ENCODE peak calls at places on chromosomes 6 and 20, in six cellular contexts. N, L, S, Y, D and F are unnamed samples. For H3K27me3 and H3K36me3, the result is how much of the 10 kb centered on the place peaks cover.

GRCh38 chr6:90820436-90820835 is 233.6 kb upstream of the MAP3K7 start:
- DNase-seq in N (no peak), L (no peak), S (no peak), Y (no peak), D (no peak), F (no peak)

GRCh38 chr6:12115001-12115400 is 102.9 kb downstream of the HIVEP1 start:
- DNase-seq in N (no peak), L (no peak), S (no peak), Y (no peak), D (no peak), F (no peak)

GRCh38 chr6:40877362-40877761 is 161.7 kb downstream of the UNC5CL start:
- DNase-seq in N (no peak), L (no peak), S (no peak), Y (no peak), D (no peak), F (no peak)

GRCh38 chr6:46042355-46042999 is 26.8 kb upstream of the CLIC5 start:
- DNase-seq in N (peak), L (no peak), S (no peak), Y (no peak), D (no peak), F (peak)

GRCh38 chr6:24720131-24720603 is 1.2 kb upstream of the C6orf62 start:
- DNase-seq in N (peak), L (peak), S (peak), Y (peak), D (peak), F (peak)

GRCh38 chr6:119627908-119628669 is 278.5 kb upstream of the MAN1A1 start:
- DNase-seq in N (peak), L (no peak), S (no peak), Y (no peak), D (no peak), F (peak)

GRCh38 chr6:121851056-121851455 is 415.6 kb downstream of the GJA1 start:
- DNase-seq in N (no peak), L (no peak), S (no peak), Y (no peak), D (no peak), F (peak)

GRCh38 chr20:10306440-10307358 is 88.1 kb downstream of the SNAP25 start:
- DNase-seq in N (no peak), L (no peak), S (no peak), Y (peak), D (no peak), F (no peak)

GRCh38 chr6:20154778-20155177 is 57.5 kb downstream of the MBOAT1 start:
- DNase-seq in N (no peak), L (no peak), S (no peak), Y (no peak), D (no peak), F (no peak)

GRCh38 chr6:168149015-168149414 is 70.0 kb upstream of the FRMD1 start:
- DNase-seq in N (no peak), L (no peak), S (no peak), Y (no peak), D (no peak), F (peak)

GRCh38 chr20:4151991-4152695 is 136.8 kb upstream of the RNF24 start:
- DNase-seq in N (no peak), L (no peak), S (no peak), Y (no peak), D (peak), F (no peak)

GRCh38 chr6:145497006-145497405 is 238.3 kb downstream of the EPM2A start:
- DNase-seq in N (no peak), L (no peak), S (no peak), Y (no peak), D (no peak), F (no peak)

GRCh38 chr6:31083742-31084354 is 28.5 kb downstream of the C6orf15 start:
- DNase-seq in N (peak), L (peak), S (no peak), Y (no peak), D (no peak), F (peak)

GRCh38 chr6:63864934-63865333 is 229.3 kb downstream of the PHF3 start:
- DNase-seq in N (no peak), L (no peak), S (no peak), Y (no peak), D (no peak), F (no peak)

GRCh38 chr6:36247691-36248090 is 22.2 kb upstream of the PNPLA1 start:
- DNase-seq in N (no peak), L (no peak), S (no peak), Y (no peak), D (no peak), F (no peak)

GRCh38 chr20:8756410-8756809 is 312.5 kb upstream of the PLCB4 start:
- DNase-seq in N (peak), L (no peak), S (no peak), Y (no peak), D (no peak), F (no peak)

GRCh38 chr6:125940691-125941090 is 15.9 kb upstream of the HINT3 start:
- DNase-seq in N (no peak), L (no peak), S (no peak), Y (no peak), D (no peak), F (no peak)

GRCh38 chr20:46077642-46078305 is 12.0 kb downstream of the NCOA5 start:
- DNase-seq in N (no peak), L (no peak), S (no peak), Y (no peak), D (no peak), F (no peak)

GRCh38 chr6:43274916-43275597 is 23.0 kb upstream of the SLC22A7 start:
- DNase-seq in N (no peak), L (peak), S (no peak), Y (peak), D (no peak), F (peak)

GRCh38 chr6:147643341-147644200 is 135.1 kb downstream of the SAMD5 start:
- DNase-seq in N (no peak), L (no peak), S (no peak), Y (no peak), D (no peak), F (no peak)

DNA sequence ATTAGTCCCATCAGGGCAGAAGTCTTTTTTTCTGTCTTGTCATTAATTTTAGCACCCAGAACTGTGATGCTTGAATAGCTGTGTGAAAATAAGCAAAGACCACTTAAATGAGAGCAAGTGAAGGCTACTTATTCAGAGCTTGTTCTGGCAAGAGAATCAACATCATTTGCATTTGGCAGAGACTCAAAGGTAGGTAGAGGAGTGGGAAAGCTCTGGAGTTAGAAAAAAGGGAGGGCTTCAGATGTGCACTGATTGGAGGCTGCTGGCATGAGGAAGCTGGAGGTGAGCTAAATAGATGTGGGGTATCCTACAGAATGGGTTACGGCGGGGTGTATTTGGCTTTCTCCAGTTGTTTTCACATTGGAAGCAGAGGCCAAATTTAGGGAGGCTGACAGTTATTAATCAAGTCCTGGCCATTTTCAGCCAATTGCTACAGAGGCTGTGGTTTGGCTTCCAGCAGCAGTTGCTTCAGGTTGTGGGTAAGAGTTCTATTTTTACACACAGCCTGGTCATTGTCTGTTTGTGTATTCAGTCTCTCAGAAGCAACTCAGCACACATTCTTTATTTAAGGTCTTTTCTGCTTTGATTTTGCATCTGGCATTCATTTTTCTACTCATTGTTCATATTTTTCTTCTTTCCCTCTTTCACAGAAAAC is 254.4 kb downstream of the BTBD3 start:
- DNase-seq in N (no peak), L (no peak), S (no peak), Y (no peak), D (no peak), F (no peak)
- H3K4me3 ChIP-seq in N (no peak), L (no peak), S (no peak), Y (no peak), D (no peak), F (no peak)

GRCh38 chr6:117270121-117270959 is 5.0 kb downstream of the VGLL2 start:
- DNase-seq in N (no peak), L (no peak), S (no peak), Y (no peak), D (peak), F (peak)
- H3K27me3 ChIP-seq in N (half or more), L (half or more), S (under half), Y (under half), D (half or more), F (half or more)

DNA sequence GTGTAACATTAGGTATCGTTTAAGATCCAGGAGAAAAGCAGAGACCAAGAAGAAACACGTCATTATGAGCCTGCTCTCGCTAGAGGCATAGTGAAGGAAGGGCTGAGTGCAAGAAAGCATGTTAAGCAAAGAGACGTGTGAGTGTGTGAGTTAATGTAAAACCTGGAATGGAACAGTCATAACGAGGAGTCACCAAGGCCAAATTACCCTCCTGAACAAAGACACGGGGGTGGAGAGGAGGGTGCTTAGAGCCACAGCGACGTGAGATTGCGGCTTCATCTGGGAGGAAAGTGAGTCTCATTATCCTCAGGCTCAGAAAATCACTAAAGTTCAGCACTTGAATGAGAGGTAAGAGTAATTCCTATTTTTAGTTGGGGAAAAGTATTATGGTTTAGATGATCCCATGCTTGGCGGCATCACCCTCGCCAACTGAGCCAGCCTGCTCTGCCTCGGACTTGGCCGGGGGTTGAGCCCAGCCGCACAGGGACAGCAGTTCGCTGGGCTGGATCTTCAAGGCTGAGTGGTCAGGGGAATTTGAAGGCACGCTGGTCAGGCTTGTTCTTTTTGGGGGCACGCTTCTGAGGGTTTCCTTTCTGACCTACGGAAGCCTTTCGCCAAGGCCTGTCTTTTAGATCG is 136.6 kb downstream of the DTNBP1 start:
- DNase-seq in N (no peak), L (no peak), S (no peak), Y (no peak), D (no peak), F (peak)
- H3K36me3 ChIP-seq in N (under half), L (half or more), S (under half), Y (under half), D (half or more), F (under half)

GRCh38 chr6:56484669-56485068 is 158.0 kb downstream of the DST start:
- DNase-seq in N (no peak), L (no peak), S (no peak), Y (no peak), D (no peak), F (no peak)

GRCh38 chr6:56481957-56482356 is 160.7 kb downstream of the DST start:
- DNase-seq in N (no peak), L (no peak), S (no peak), Y (no peak), D (no peak), F (no peak)

GRCh38 chr6:56486681-56487080 is 156.0 kb downstream of the DST start:
- DNase-seq in N (no peak), L (no peak), S (no peak), Y (no peak), D (no peak), F (no peak)

GRCh38 chr6:56482525-56482924 is 160.2 kb downstream of the DST start:
- DNase-seq in N (peak), L (peak), S (no peak), Y (no peak), D (no peak), F (no peak)

DNA sequence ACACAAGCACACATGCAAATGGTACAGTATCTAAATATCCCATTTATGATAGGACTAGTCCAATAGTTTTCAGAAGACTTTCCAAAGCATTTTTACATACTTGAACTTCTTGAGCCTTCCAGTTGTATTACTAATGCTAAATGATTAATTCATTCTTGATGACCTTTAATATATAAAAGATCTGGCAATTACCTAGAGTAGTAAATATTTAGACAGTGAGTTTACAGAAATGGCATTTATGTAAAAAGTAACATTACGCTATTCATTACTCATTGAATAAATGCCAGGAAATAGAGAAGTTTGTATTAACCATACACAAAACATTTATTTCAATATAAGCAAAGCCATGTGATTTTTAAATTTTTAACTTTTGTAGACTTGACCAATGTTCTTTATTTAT is 158.8 kb downstream of the DST start:
- DNase-seq in N (no peak), L (no peak), S (no peak), Y (no peak), D (no peak), F (no peak)
- H3K4me3 ChIP-seq in N (no peak), L (no peak), S (no peak), Y (no peak), D (no peak), F (no peak)

GRCh38 chr20:63342561-63343459 is 18.3 kb downstream of the CHRNA4 start:
- DNase-seq in N (no peak), L (no peak), S (no peak), Y (no peak), D (peak), F (peak)
- H3K27me3 ChIP-seq in N (under half), L (under half), S (under half), Y (under half), D (under half), F (under half)

GRCh38 chr6:111713196-111713705 is 107.6 kb upstream of the TRAF3IP2 start:
- DNase-seq in N (no peak), L (no peak), S (no peak), Y (no peak), D (no peak), F (no peak)

GRCh38 chr6:111711476-111711875 is 105.8 kb upstream of the TRAF3IP2 start:
- DNase-seq in N (no peak), L (peak), S (no peak), Y (no peak), D (no peak), F (peak)

GRCh38 chr6:111711989-111712388 is 106.3 kb upstream of the TRAF3IP2 start:
- DNase-seq in N (no peak), L (no peak), S (no peak), Y (no peak), D (no peak), F (no peak)

GRCh38 chr6:111713811-111714210 is 108.1 kb upstream of the TRAF3IP2 start:
- DNase-seq in N (no peak), L (no peak), S (no peak), Y (no peak), D (no peak), F (no peak)

DNA sequence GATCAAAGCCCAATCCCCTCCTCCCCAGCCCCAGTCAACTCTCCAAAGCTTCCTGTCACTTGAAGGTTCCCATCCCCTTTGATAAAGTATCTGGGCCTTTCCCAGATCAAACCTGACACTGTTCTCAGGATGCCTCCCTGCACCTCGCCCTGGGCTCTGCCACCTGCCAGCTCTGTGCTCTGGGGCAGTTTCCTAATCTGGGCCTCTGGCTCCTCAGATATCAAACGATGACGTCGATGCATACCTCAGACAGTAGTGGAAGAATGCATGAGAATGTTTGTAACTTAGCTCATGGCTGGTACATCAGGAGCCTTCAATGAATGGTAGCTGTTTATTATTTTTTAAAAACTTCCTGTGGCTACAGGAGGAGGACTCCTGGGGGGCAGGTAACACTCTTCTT is 106.7 kb upstream of the TRAF3IP2 start:
- DNase-seq in N (peak), L (peak), S (no peak), Y (no peak), D (no peak), F (no peak)
- H3K36me3 ChIP-seq in N (under half), L (under half), S (under half), Y (under half), D (half or more), F (under half)

GRCh38 chr6:37821449-37821848 is 1.9 kb downstream of the ZFAND3 start:
- DNase-seq in N (no peak), L (no peak), S (no peak), Y (no peak), D (no peak), F (no peak)
- H3K4me3 ChIP-seq in N (no peak), L (peak), S (no peak), Y (peak), D (no peak), F (no peak)

GRCh38 chr20:63115651-63116411 is 100.1 kb downstream of the YTHDF1 start:
- DNase-seq in N (no peak), L (no peak), S (no peak), Y (no peak), D (peak), F (no peak)

GRCh38 chr20:63117661-63118302 is 98.1 kb downstream of the YTHDF1 start:
- DNase-seq in N (no peak), L (no peak), S (no peak), Y (no peak), D (peak), F (no peak)

GRCh38 chr20:63116412-63117106 is 99.4 kb downstream of the YTHDF1 start:
- DNase-seq in N (peak), L (no peak), S (no peak), Y (no peak), D (peak), F (peak)

GRCh38 chr20:63118303-63118670 is 97.6 kb downstream of the YTHDF1 start:
- DNase-seq in N (no peak), L (no peak), S (no peak), Y (no peak), D (peak), F (no peak)

GRCh38 chr20:63117151-63117550 is 98.8 kb downstream of the YTHDF1 start:
- DNase-seq in N (no peak), L (no peak), S (no peak), Y (no peak), D (peak), F (no peak)
- H3K27me3 ChIP-seq in N (under half), L (under half), S (under half), Y (under half), D (half or more), F (under half)